ENCODE peak calls at places on chromosomes 3 and 15, in four cellular contexts. P is NCI-H1105; B is stimulated activated CD8-positive, alpha-beta memory T cell treated with anti-CD3 and anti-CD28 coated beads, Interleukin-15, amount 100 ng/mL, for 24 hours; W is heart right ventricle. L is an unnamed sample.

GRCh38 chr3:148820885-148821284 is 6.7 kb upstream of the CPB1 start:
- DNase-seq in P (no peak), B (no peak), W (no peak), L (no peak)

GRCh38 chr3:46416134-46417119 is 9.4 kb downstream of the CCRL2 start:
- DNase-seq in P (peak; percentile 74), B (no peak), W (no peak), L (no peak)

GRCh38 chr3:119025390-119025789 is 9.3 kb downstream of the IGSF11 start:
- DNase-seq in P (no peak), B (no peak), W (no peak), L (no peak)

GRCh38 chr15:47212222-47213010 is 504.9 kb upstream of the SEMA6D start:
- DNase-seq in P (no peak), B (no peak), W (no peak), L (no peak)

GRCh38 chr3:94036909-94037507 is 8.6 kb upstream of the STX19 start:
- DNase-seq in P (no peak), B (no peak), W (no peak), L (no peak)

GRCh38 chr3:190302209-190302885 is 19.9 kb downstream of the CLDN1 start:
- DNase-seq in P (no peak), B (no peak), W (no peak), L (no peak)

GRCh38 chr3:129063091-129063640 is 2.6 kb downstream of the GP9 start:
- DNase-seq in P (no peak), B (no peak), W (no peak), L (no peak)

GRCh38 chr3:69929019-69929418 is 70.5 kb upstream of the SAMMSON start:
- DNase-seq in P (no peak), B (no peak), W (no peak), L (no peak)

GRCh38 chr15:37528432-37528831 is 406.0 kb upstream of the TMCO5A start:
- DNase-seq in P (no peak), B (no peak), W (no peak), L (no peak)

GRCh38 chr15:27414168-27414870 is 443.3 kb downstream of the GABRG3 start:
- DNase-seq in P (no peak), B (no peak), W (no peak), L (no peak)

GRCh38 chr3:184360070-184360833 is 1.2 kb downstream of the CLCN2 start:
- DNase-seq in P (no peak), B (no peak), W (no peak), L (no peak)

GRCh38 chr3:62758296-62759066 is 116.7 kb downstream of the CADPS start:
- DNase-seq in P (no peak), B (no peak), W (no peak), L (no peak)

GRCh38 chr3:171187706-171188290 is 161.3 kb upstream of the SLC2A2 start:
- DNase-seq in P (peak; percentile 42), B (no peak), W (no peak), L (no peak)

GRCh38 chr15:38647683-38648082 is 83.1 kb upstream of the RASGRP1 start:
- DNase-seq in P (no peak), B (no peak), W (no peak), L (no peak)

GRCh38 chr15:58918239-58918638 is 15.2 kb downstream of the SLTM start:
- DNase-seq in P (no peak), B (no peak), W (no peak), L (no peak)

GRCh38 chr3:81440666-81441065 is 320.8 kb downstream of the GBE1 start:
- DNase-seq in P (no peak), B (no peak), W (no peak), L (no peak)

GRCh38 chr3:115663414-115663813 is 40.1 kb downstream of the GAP43 start:
- DNase-seq in P (no peak), B (no peak), W (no peak), L (no peak)

GRCh38 chr3:170467007-170467406 is 48.3 kb downstream of the CLDN11 start:
- DNase-seq in P (no peak), B (no peak), W (no peak), L (peak; percentile 53)

GRCh38 chr3:144687862-144688261 is 716.2 kb downstream of the DIPK2A start:
- DNase-seq in P (no peak), B (no peak), W (no peak), L (no peak)

GRCh38 chr3:140203510-140203909 is 268.5 kb downstream of the CLSTN2 start:
- DNase-seq in P (peak; percentile 94), B (no peak), W (no peak), L (peak; percentile 60)

GRCh38 chr3:178434206-178434805 is 101.9 kb upstream of the KCNMB2 start:
- DNase-seq in P (peak; percentile 30), B (no peak), W (no peak), L (no peak)

GRCh38 chr3:174945951-174946350 is 86.8 kb downstream of the NAALADL2 start:
- DNase-seq in P (no peak), B (no peak), W (no peak), L (no peak)

GRCh38 chr3:165404357-165405042 is 208.3 kb upstream of the SLITRK3 start:
- DNase-seq in P (no peak), B (no peak), W (no peak), L (no peak)

GRCh38 chr3:82474711-82475110 is 713.3 kb upstream of the GBE1 start:
- DNase-seq in P (no peak), B (no peak), W (no peak), L (no peak)

GRCh38 chr15:71638876-71639275 is 171.5 kb upstream of the NR2E3 start:
- DNase-seq in P (no peak), B (no peak), W (no peak), L (no peak)

GRCh38 chr3:8593022-8593817 is 51.4 kb downstream of the SSUH2 start:
- DNase-seq in P (no peak), B (no peak), W (no peak), L (no peak)

GRCh38 chr3:109731639-109732473 is 394.5 kb upstream of the DPPA4 start:
- DNase-seq in P (peak; percentile 59), B (peak; percentile 1), W (no peak), L (no peak)

GRCh38 chr3:186598108-186598784 is 14.6 kb upstream of the AHSG start:
- DNase-seq in P (no peak), B (no peak), W (peak; percentile 66), L (no peak)

GRCh38 chr15:87118424-87118823 is 1038.8 kb downstream of the AGBL1 start:
- DNase-seq in P (no peak), B (no peak), W (no peak), L (no peak)

GRCh38 chr3:72185549-72186484 is 400.9 kb upstream of the PROK2 start:
- DNase-seq in P (no peak), B (no peak), W (no peak), L (no peak)

GRCh38 chr3:125052671-125053303 is 3.0 kb downstream of the HEG1 start:
- DNase-seq in P (no peak), B (no peak), W (no peak), L (no peak)

GRCh38 chr3:166900866-166901577 is 479.1 kb downstream of the ZBBX start:
- DNase-seq in P (peak; percentile 69), B (no peak), W (no peak), L (no peak)

GRCh38 chr3:194930439-194931204 is 244.9 kb downstream of the FAM43A start:
- DNase-seq in P (no peak), B (no peak), W (no peak), L (no peak)

GRCh38 chr3:56812749-56813655 is 11.3 kb upstream of the ARHGEF3 start:
- DNase-seq in P (no peak), B (no peak), W (no peak), L (no peak)